ENCODE peak calls at places on chromosomes 5 and 9, in eight cellular contexts. One of them, this sample, is unnamed.

GRCh38 chr9:38030658-38031057 is 38.4 kb downstream of the SHB start:
- DNase-seq in ecto neural progenitor cell: no peak
- DNase-seq in natural killer cell treated with Interleukin-12 subunit alpha and Interleukin-12 subunit beta and Interleukin-15 and Interleukin-18, amount 100 ng/mL, for 72 hours: no peak
- DNase-seq in T-helper 2 cell: no peak
- DNase-seq in ELR: no peak
- DNase-seq in NCI-H526: no peak
- DNase-seq in GM20000: no peak
- DNase-seq in Right ventricle myocardium superior: no peak
- DNase-seq in this sample: no peak

GRCh38 chr5:173315495-173316352 is 12.5 kb downstream of the STC2 start:
- DNase-seq in ELR: peak
- DNase-seq in Right ventricle myocardium superior: no peak
- DNase-seq in NCI-H526: peak
- DNase-seq in T-helper 2 cell: no peak
- DNase-seq in ecto neural progenitor cell: no peak
- DNase-seq in natural killer cell treated with Interleukin-12 subunit alpha and Interleukin-12 subunit beta and Interleukin-15 and Interleukin-18, amount 100 ng/mL, for 72 hours: peak
- DNase-seq in GM20000: no peak
- DNase-seq in this sample: peak

GRCh38 chr9:2241461-2241874 is 226.3 kb downstream of the SMARCA2 start:
- DNase-seq in T-helper 2 cell: no peak
- DNase-seq in ecto neural progenitor cell: peak
- DNase-seq in ELR: peak
- DNase-seq in natural killer cell treated with Interleukin-12 subunit alpha and Interleukin-12 subunit beta and Interleukin-15 and Interleukin-18, amount 100 ng/mL, for 72 hours: no peak
- DNase-seq in GM20000: peak
- DNase-seq in Right ventricle myocardium superior: peak
- DNase-seq in NCI-H526: peak
- DNase-seq in this sample: peak

GRCh38 chr5:38948501-38948900 is 102.7 kb downstream of the OSMR start:
- DNase-seq in Right ventricle myocardium superior: no peak
- DNase-seq in GM20000: no peak
- DNase-seq in ELR: no peak
- DNase-seq in T-helper 2 cell: no peak
- DNase-seq in NCI-H526: no peak
- DNase-seq in natural killer cell treated with Interleukin-12 subunit alpha and Interleukin-12 subunit beta and Interleukin-15 and Interleukin-18, amount 100 ng/mL, for 72 hours: no peak
- DNase-seq in ecto neural progenitor cell: no peak
- DNase-seq in this sample: no peak

GRCh38 chr5:125485003-125485641 is 738.7 kb upstream of the ZNF608 start:
- DNase-seq in Right ventricle myocardium superior: no peak
- DNase-seq in T-helper 2 cell: no peak
- DNase-seq in natural killer cell treated with Interleukin-12 subunit alpha and Interleukin-12 subunit beta and Interleukin-15 and Interleukin-18, amount 100 ng/mL, for 72 hours: no peak
- DNase-seq in GM20000: no peak
- DNase-seq in NCI-H526: no peak
- DNase-seq in ecto neural progenitor cell: no peak
- DNase-seq in ELR: peak
- DNase-seq in this sample: peak

GRCh38 chr5:156103116-156103860 is 223.7 kb upstream of the SGCD start:
- DNase-seq in T-helper 2 cell: no peak
- DNase-seq in ELR: no peak
- DNase-seq in ecto neural progenitor cell: no peak
- DNase-seq in NCI-H526: no peak
- DNase-seq in Right ventricle myocardium superior: no peak
- DNase-seq in GM20000: no peak
- DNase-seq in natural killer cell treated with Interleukin-12 subunit alpha and Interleukin-12 subunit beta and Interleukin-15 and Interleukin-18, amount 100 ng/mL, for 72 hours: no peak
- DNase-seq in this sample: no peak

GRCh38 chr5:164636456-164636855 is 1131.0 kb downstream of the MAT2B start:
- DNase-seq in ELR: no peak
- DNase-seq in GM20000: no peak
- DNase-seq in NCI-H526: no peak
- DNase-seq in natural killer cell treated with Interleukin-12 subunit alpha and Interleukin-12 subunit beta and Interleukin-15 and Interleukin-18, amount 100 ng/mL, for 72 hours: no peak
- DNase-seq in ecto neural progenitor cell: no peak
- DNase-seq in Right ventricle myocardium superior: no peak
- DNase-seq in T-helper 2 cell: no peak
- DNase-seq in this sample: no peak

GRCh38 chr5:92163906-92164305 is 780.8 kb upstream of the ARRDC3 start:
- DNase-seq in Right ventricle myocardium superior: no peak
- DNase-seq in NCI-H526: no peak
- DNase-seq in GM20000: no peak
- DNase-seq in ELR: no peak
- DNase-seq in T-helper 2 cell: no peak
- DNase-seq in natural killer cell treated with Interleukin-12 subunit alpha and Interleukin-12 subunit beta and Interleukin-15 and Interleukin-18, amount 100 ng/mL, for 72 hours: no peak
- DNase-seq in ecto neural progenitor cell: no peak
- DNase-seq in this sample: no peak

GRCh38 chr5:124726631-124727362 is 19.6 kb downstream of the ZNF608 start:
- DNase-seq in ELR: no peak
- DNase-seq in T-helper 2 cell: no peak
- DNase-seq in ecto neural progenitor cell: no peak
- DNase-seq in NCI-H526: no peak
- DNase-seq in Right ventricle myocardium superior: no peak
- DNase-seq in GM20000: no peak
- DNase-seq in natural killer cell treated with Interleukin-12 subunit alpha and Interleukin-12 subunit beta and Interleukin-15 and Interleukin-18, amount 100 ng/mL, for 72 hours: no peak
- DNase-seq in this sample: no peak